ENCODE peak calls at places on chromosomes 7 and 10, in eight cellular contexts. D, Y, P, V, L, U, E and R are unnamed samples.

GRCh38 chr7:11458736-11459483 is 373.1 kb downstream of the THSD7A start:
- DNase-seq in D (peak), V (peak), Y (no peak), P (peak), E (no peak), L (no peak), U (no peak), R (no peak)

GRCh38 chr7:150949971-150950491 is 28.1 kb downstream of the KCNH2 start:
- DNase-seq in V (no peak), P (no peak), U (peak), D (no peak), E (peak), L (peak), Y (peak), R (no peak)

GRCh38 chr10:112793197-112793921 is 156.7 kb upstream of the TCF7L2 start:
- DNase-seq in D (peak), E (no peak), V (no peak), P (no peak), L (no peak), U (no peak), Y (no peak), R (no peak)

GRCh38 chr7:139679731-139680594 is 97.8 kb downstream of the HIPK2 start:
- DNase-seq in U (no peak), Y (no peak), V (peak), E (no peak), P (peak), D (peak), L (peak), R (no peak)

GRCh38 chr10:5511231-5511884 is 12.0 kb upstream of the CALML5 start:
- DNase-seq in D (no peak), L (peak), E (peak), P (no peak), Y (peak), V (no peak), U (no peak), R (peak)

GRCh38 chr10:131746241-131746711 is 154.5 kb upstream of the PPP2R2D start:
- DNase-seq in E (peak), V (no peak), D (no peak), L (peak), U (no peak), Y (peak), P (no peak), R (no peak)

GRCh38 chr10:3068968-3069737 is 1.8 kb downstream of the PFKP start:
- DNase-seq in Y (peak), P (no peak), V (no peak), L (peak), D (peak), U (no peak), E (no peak), R (no peak)

GRCh38 chr7:121078701-121079227 is 90.3 kb downstream of the CPED1 start:
- DNase-seq in D (no peak), L (no peak), P (no peak), V (no peak), E (no peak), U (no peak), Y (no peak), R (no peak)

GRCh38 chr7:80210400-80210799 is 75.8 kb downstream of the GNAI1 start:
- DNase-seq in U (no peak), E (no peak), V (no peak), L (no peak), D (peak), Y (no peak), P (no peak), R (no peak)

GRCh38 chr10:131676046-131676445 is 224.8 kb upstream of the PPP2R2D start:
- DNase-seq in D (no peak), P (no peak), V (no peak), Y (no peak), E (no peak), L (peak), U (no peak), R (no peak)

GRCh38 chr7:82897500-82897899 is 265.2 kb downstream of the PCLO start:
- DNase-seq in Y (no peak), U (no peak), V (no peak), D (no peak), L (no peak), E (no peak), P (no peak), R (no peak)

GRCh38 chr10:102302611-102303010 is 57.3 kb downstream of the GBF1 start:
- DNase-seq in Y (no peak), D (no peak), L (no peak), P (no peak), E (no peak), U (no peak), V (no peak), R (no peak)

GRCh38 chr7:44935583-44935982 is 43.2 kb downstream of the MYO1G start:
- DNase-seq in P (no peak), Y (no peak), V (no peak), E (no peak), L (no peak), D (no peak), U (no peak), R (no peak)

GRCh38 chr10:24375510-24375909 is 166.6 kb downstream of the KIAA1217 start:
- DNase-seq in P (no peak), Y (no peak), U (no peak), V (no peak), E (no peak), L (no peak), D (no peak), R (no peak)

GRCh38 chr7:28586736-28587135 is 174.4 kb downstream of the CREB5 start:
- DNase-seq in V (no peak), Y (no peak), L (no peak), E (no peak), D (no peak), U (no peak), P (no peak), R (no peak)

GRCh38 chr7:45978010-45978681 is 57.1 kb upstream of the IGFBP3 start:
- DNase-seq in D (peak), E (no peak), P (peak), L (no peak), Y (no peak), U (no peak), V (peak), R (no peak)

GRCh38 chr7:27601217-27601616 is 61.5 kb downstream of the HIBADH start:
- DNase-seq in Y (no peak), U (no peak), D (no peak), P (no peak), L (no peak), V (no peak), E (no peak), R (no peak)

GRCh38 chr10:16835223-16835622 is 18.0 kb upstream of the RSU1 start:
- DNase-seq in P (no peak), E (no peak), D (no peak), V (peak), Y (no peak), U (no peak), L (no peak), R (no peak)

GRCh38 chr10:1610986-1611770 is 126.1 kb downstream of the ADARB2 start:
- DNase-seq in Y (no peak), E (no peak), P (no peak), U (no peak), L (peak), D (no peak), V (no peak), R (no peak)

GRCh38 chr10:132507956-132508490 is 29.6 kb upstream of the INPP5A start:
- DNase-seq in U (no peak), V (no peak), L (no peak), P (no peak), D (no peak), E (peak), Y (peak), R (no peak)

GRCh38 chr7:106279425-106280182 is 5.2 kb downstream of the NAMPT start:
- DNase-seq in Y (no peak), E (no peak), V (no peak), L (no peak), P (no peak), D (no peak), U (no peak), R (no peak)

GRCh38 chr7:115941703-115942268 is 88.8 kb downstream of the TFEC start:
- DNase-seq in L (no peak), E (no peak), D (peak), V (no peak), P (no peak), U (no peak), Y (no peak), R (no peak)

GRCh38 chr10:30493609-30494530 is 59.9 kb downstream of the MAP3K8 start:
- DNase-seq in E (peak), D (peak), V (peak), U (peak), P (no peak), Y (no peak), L (no peak), R (peak)

GRCh38 chr10:24206926-24207701 is 1.8 kb upstream of the KIAA1217 start:
- DNase-seq in L (no peak), V (no peak), U (no peak), E (no peak), Y (no peak), P (no peak), D (no peak), R (no peak)

GRCh38 chr10:94673614-94674321 is 9.8 kb upstream of the CYP2C18 start:
- DNase-seq in P (no peak), V (no peak), E (no peak), Y (no peak), U (no peak), L (no peak), D (no peak), R (no peak)

GRCh38 chr10:101005869-101006567 is 6.4 kb downstream of the LZTS2 start:
- DNase-seq in V (no peak), L (no peak), P (no peak), U (no peak), Y (no peak), E (no peak), D (no peak), R (no peak)
- H3K27ac ChIP-seq in V (no peak), L (no peak), P (no peak), U (peak), Y (peak), E (no peak), D (no peak), R (no peak)

GRCh38 chr10:78025685-78026364 is 3.5 kb downstream of the POLR3A start:
- DNase-seq in D (peak), V (no peak), P (no peak), L (no peak), U (no peak), E (no peak), Y (no peak), R (no peak)
- H3K27ac ChIP-seq in D (peak), V (no peak), P (no peak), L (no peak), U (no peak), E (no peak), Y (no peak), R (no peak)

DNA sequence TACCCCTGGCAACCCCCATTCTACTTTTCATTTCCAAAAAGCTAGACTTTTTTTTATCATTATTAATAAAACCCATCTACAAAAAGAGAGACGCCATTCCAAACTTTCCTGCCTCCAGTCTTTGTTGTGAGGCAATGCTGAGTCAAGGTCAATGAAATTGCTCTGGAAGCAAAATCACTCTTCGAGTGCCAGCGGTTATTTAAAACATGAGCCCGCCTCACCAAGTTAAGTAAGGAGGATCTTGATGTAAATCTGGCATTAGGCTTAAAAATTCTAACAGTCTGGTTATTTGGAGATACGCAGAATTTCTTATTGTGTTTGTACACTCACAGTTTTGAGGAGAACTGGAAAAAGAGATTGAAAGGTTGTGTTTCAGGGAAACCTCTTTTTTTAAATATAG is 1196.3 kb downstream of the TYW1 start:
- DNase-seq in L (no peak), P (no peak), Y (no peak), E (no peak), U (no peak), D (no peak), V (no peak), R (no peak)
- H3K27ac ChIP-seq in L (no peak), P (no peak), Y (no peak), E (no peak), U (no peak), D (no peak), V (no peak), R (no peak)

DNA sequence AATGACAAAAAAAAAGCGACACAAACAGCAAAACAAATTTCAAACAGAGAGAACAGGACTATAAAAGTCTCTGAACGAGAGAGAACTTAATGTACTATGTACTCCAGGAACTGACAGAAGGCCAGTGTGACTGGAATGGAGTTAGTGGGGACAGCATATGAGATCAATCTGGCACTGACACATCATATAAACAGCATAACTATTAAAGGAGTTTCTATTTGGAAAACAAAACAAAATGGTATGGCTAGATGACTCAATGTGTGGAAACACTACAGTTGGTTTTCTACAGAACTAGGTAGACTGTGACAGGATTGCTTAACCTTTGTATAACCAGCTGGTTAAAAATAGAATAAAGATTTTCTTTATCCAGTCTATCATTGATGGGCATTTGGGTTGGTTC is 232.9 kb upstream of the KAT6B start:
- DNase-seq in V (peak), U (no peak), L (no peak), E (no peak), D (peak), Y (no peak), P (no peak), R (no peak)
- H3K27ac ChIP-seq in V (no peak), U (peak), L (no peak), E (no peak), D (no peak), Y (no peak), P (no peak), R (peak)

DNA sequence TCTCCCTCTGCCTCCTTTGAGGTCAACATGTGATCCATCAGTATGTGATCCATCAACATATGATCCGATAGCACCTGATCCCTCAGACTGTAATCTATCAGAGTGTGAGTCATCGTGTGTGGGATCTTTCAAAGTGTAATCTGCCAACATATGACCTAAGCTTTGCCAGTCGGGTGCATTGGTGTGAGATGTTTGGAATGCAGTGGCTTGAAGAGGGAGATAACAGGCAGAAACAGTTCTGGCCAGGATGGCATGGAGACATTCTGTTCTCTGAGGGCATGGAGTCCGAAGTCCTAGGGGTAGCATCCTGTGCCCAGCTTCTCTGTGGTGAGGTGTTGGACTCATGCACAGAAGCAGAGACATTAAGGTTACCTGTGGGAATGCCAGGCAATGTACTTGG is 217.7 kb upstream of the ETV1 start:
- DNase-seq in E (no peak), L (no peak), P (no peak), U (no peak), V (peak), D (no peak), Y (no peak), R (no peak)
- H3K27ac ChIP-seq in E (no peak), L (no peak), P (no peak), U (peak), V (no peak), D (no peak), Y (no peak), R (no peak)

DNA sequence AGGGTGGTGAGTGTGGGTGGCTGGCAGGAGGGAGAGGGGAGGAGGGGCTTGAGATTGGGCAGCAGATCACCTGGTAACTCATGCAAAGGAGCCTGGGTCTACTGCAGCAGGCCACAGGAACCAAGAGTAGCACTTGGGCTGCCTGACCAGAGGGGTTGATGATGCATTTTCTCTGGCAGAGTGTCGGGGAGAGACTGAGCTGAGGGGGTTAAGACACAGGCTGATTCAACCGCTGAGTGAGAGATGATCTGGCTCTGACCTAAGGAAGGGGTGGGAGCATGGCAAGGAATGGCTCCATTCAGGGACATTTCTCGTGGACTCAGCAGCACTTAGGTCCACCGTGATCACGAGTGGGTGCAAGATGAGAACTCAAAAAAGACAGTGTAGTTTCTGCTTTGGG is 115.5 kb upstream of the STK17A start:
- DNase-seq in Y (no peak), E (no peak), P (no peak), U (no peak), L (no peak), D (peak), V (no peak), R (no peak)
- H3K27ac ChIP-seq in Y (no peak), E (no peak), P (no peak), U (no peak), L (no peak), D (no peak), V (no peak), R (no peak)

GRCh38 chr7:35646289-35647033 is 48.5 kb downstream of the HERPUD2 start:
- DNase-seq in V (peak), U (no peak), D (no peak), Y (no peak), L (no peak), E (no peak), P (no peak), R (no peak)

GRCh38 chr7:35647171-35647574 is 47.8 kb downstream of the HERPUD2 start:
- DNase-seq in Y (no peak), V (peak), L (no peak), E (no peak), P (no peak), U (no peak), D (peak), R (no peak)

GRCh38 chr7:35649711-35650110 is 45.2 kb downstream of the HERPUD2 start:
- DNase-seq in Y (no peak), D (no peak), V (no peak), E (no peak), P (no peak), L (no peak), U (no peak), R (no peak)

GRCh38 chr7:35650751-35651150 is 44.2 kb downstream of the HERPUD2 start:
- DNase-seq in Y (no peak), E (no peak), L (no peak), U (no peak), V (no peak), D (no peak), P (no peak), R (no peak)

GRCh38 chr7:35648367-35648766 is 46.6 kb downstream of the HERPUD2 start:
- DNase-seq in D (no peak), V (peak), E (no peak), U (no peak), P (no peak), Y (no peak), L (no peak), R (no peak)
- H3K27ac ChIP-seq in D (no peak), V (peak), E (peak), U (peak), P (no peak), Y (no peak), L (no peak), R (no peak)

DNA sequence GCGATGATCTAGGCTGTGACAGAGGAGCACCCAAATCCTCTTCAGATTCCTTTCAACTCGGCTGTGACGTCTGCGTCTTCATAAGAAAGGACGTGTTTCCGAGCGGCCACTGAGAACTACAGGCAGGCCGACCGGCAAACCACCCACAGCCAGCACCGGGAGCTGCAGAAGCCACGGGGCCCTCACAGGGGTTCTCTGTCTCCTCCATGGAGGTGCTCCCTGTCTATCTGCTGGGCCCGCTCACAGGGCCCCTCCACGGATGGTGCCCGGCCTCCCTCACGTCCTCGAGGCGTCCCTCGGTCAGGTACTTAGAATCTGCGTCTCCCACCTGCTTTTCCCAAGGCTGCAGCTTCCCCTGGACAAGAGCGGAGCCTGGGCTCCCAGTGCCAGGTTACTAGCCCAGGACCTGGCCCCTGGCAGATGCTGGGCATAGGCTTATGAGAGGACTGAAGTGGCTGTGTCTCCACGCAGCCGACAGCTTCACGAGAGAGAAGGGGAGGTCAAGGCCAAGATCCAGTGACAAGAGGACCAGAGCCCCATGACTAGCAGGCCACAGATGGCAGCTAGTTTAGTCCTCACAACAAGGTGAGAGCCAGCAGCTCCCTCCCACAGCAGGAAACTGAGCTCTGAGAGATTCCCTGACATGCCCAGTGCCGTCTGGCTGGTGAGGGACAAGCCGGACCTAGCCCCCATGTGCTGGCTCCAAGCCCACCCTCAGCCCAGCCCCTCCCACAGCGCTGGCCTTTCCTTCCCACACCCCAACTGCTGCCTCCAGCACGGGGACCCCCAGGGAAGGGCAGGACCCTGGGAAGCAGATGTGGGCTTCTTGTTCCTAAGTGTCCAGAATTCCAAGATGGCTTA is 8.2 kb upstream of the FAM20C start:
- DNase-seq in L (no peak), E (no peak), U (no peak), P (no peak), Y (no peak), D (no peak), V (no peak), R (no peak)
- H3K27ac ChIP-seq in L (no peak), E (peak), U (no peak), P (no peak), Y (no peak), D (no peak), V (no peak), R (no peak)